ENCODE peak calls at places on chromosomes 2 and 18, in six cellular contexts. One of them, this sample, is unnamed.

GRCh38 chr2:42053791-42054656 is 6.2 kb downstream of the PKDCC start:
- DNase-seq in KBM-7: no peak
- DNase-seq in T-helper 22 cell: no peak
- DNase-seq in kidney glomerular epithelial cell: no peak
- DNase-seq in stimulated activated CD8-positive, alpha-beta memory T cell treated with anti-CD3 and anti-CD28 coated beads, Interleukin-7, amount 100 ng/mL, for 24 hours: no peak
- DNase-seq in T-helper 17 cell: no peak
- DNase-seq in this sample: no peak

GRCh38 chr2:149056541-149056940 is 18.0 kb downstream of the LYPD6B start:
- DNase-seq in T-helper 17 cell: no peak
- DNase-seq in KBM-7: no peak
- DNase-seq in kidney glomerular epithelial cell: no peak
- DNase-seq in stimulated activated CD8-positive, alpha-beta memory T cell treated with anti-CD3 and anti-CD28 coated beads, Interleukin-7, amount 100 ng/mL, for 24 hours: no peak
- DNase-seq in T-helper 22 cell: no peak
- DNase-seq in this sample: no peak

GRCh38 chr2:240899468-240899865 is 3.5 kb upstream of the MAB21L4 start:
- DNase-seq in kidney glomerular epithelial cell: no peak
- DNase-seq in KBM-7: no peak
- DNase-seq in T-helper 22 cell: no peak
- DNase-seq in stimulated activated CD8-positive, alpha-beta memory T cell treated with anti-CD3 and anti-CD28 coated beads, Interleukin-7, amount 100 ng/mL, for 24 hours: no peak
- DNase-seq in T-helper 17 cell: no peak
- DNase-seq in this sample: no peak

GRCh38 chr2:147845608-147846002 is 776 bp downstream of the ACVR2A start:
- DNase-seq in KBM-7: no peak
- DNase-seq in T-helper 22 cell: no peak
- DNase-seq in stimulated activated CD8-positive, alpha-beta memory T cell treated with anti-CD3 and anti-CD28 coated beads, Interleukin-7, amount 100 ng/mL, for 24 hours: no peak
- DNase-seq in kidney glomerular epithelial cell: peak; percentile 21
- DNase-seq in T-helper 17 cell: no peak
- DNase-seq in this sample: peak; percentile 25

GRCh38 chr2:30136729-30137444 is 9.9 kb upstream of the YPEL5 start:
- DNase-seq in T-helper 17 cell: no peak
- DNase-seq in T-helper 22 cell: no peak
- DNase-seq in stimulated activated CD8-positive, alpha-beta memory T cell treated with anti-CD3 and anti-CD28 coated beads, Interleukin-7, amount 100 ng/mL, for 24 hours: no peak
- DNase-seq in kidney glomerular epithelial cell: no peak
- DNase-seq in KBM-7: no peak
- DNase-seq in this sample: no peak

GRCh38 chr2:137801228-137801627 is 163.0 kb upstream of the HNMT start:
- DNase-seq in T-helper 17 cell: no peak
- DNase-seq in KBM-7: no peak
- DNase-seq in stimulated activated CD8-positive, alpha-beta memory T cell treated with anti-CD3 and anti-CD28 coated beads, Interleukin-7, amount 100 ng/mL, for 24 hours: no peak
- DNase-seq in T-helper 22 cell: no peak
- DNase-seq in kidney glomerular epithelial cell: no peak
- DNase-seq in this sample: no peak

GRCh38 chr2:81645750-81646301 is 1341.3 kb upstream of the LRRTM1 start:
- DNase-seq in kidney glomerular epithelial cell: peak; percentile 26
- DNase-seq in stimulated activated CD8-positive, alpha-beta memory T cell treated with anti-CD3 and anti-CD28 coated beads, Interleukin-7, amount 100 ng/mL, for 24 hours: no peak
- DNase-seq in KBM-7: no peak
- DNase-seq in T-helper 17 cell: no peak
- DNase-seq in T-helper 22 cell: no peak
- DNase-seq in this sample: no peak

GRCh38 chr2:126901459-126901858 is 2.8 kb downstream of the TEX51 start:
- DNase-seq in kidney glomerular epithelial cell: no peak
- DNase-seq in T-helper 17 cell: no peak
- DNase-seq in stimulated activated CD8-positive, alpha-beta memory T cell treated with anti-CD3 and anti-CD28 coated beads, Interleukin-7, amount 100 ng/mL, for 24 hours: no peak
- DNase-seq in T-helper 22 cell: no peak
- DNase-seq in KBM-7: no peak
- DNase-seq in this sample: no peak

GRCh38 chr2:52857722-52858121 is 909.9 kb upstream of the CHAC2 start:
- DNase-seq in stimulated activated CD8-positive, alpha-beta memory T cell treated with anti-CD3 and anti-CD28 coated beads, Interleukin-7, amount 100 ng/mL, for 24 hours: no peak
- DNase-seq in KBM-7: no peak
- DNase-seq in T-helper 22 cell: no peak
- DNase-seq in T-helper 17 cell: no peak
- DNase-seq in kidney glomerular epithelial cell: no peak
- DNase-seq in this sample: no peak

GRCh38 chr2:213137064-213137463 is 14.3 kb downstream of the IKZF2 start:
- DNase-seq in KBM-7: no peak
- DNase-seq in T-helper 22 cell: no peak
- DNase-seq in T-helper 17 cell: no peak
- DNase-seq in kidney glomerular epithelial cell: no peak
- DNase-seq in stimulated activated CD8-positive, alpha-beta memory T cell treated with anti-CD3 and anti-CD28 coated beads, Interleukin-7, amount 100 ng/mL, for 24 hours: no peak
- DNase-seq in this sample: no peak

GRCh38 chr18:14768241-14768640 is 20.3 kb downstream of the ANKRD30B start:
- DNase-seq in T-helper 17 cell: no peak
- DNase-seq in stimulated activated CD8-positive, alpha-beta memory T cell treated with anti-CD3 and anti-CD28 coated beads, Interleukin-7, amount 100 ng/mL, for 24 hours: no peak
- DNase-seq in KBM-7: no peak
- DNase-seq in T-helper 22 cell: no peak
- DNase-seq in kidney glomerular epithelial cell: no peak
- DNase-seq in this sample: no peak